ENCODE peak calls at places on chromosome 21, in seven cellular contexts. F is DMS153; A is stimulated activated CD4-positive, alpha-beta T cell treated with anti-CD3 and anti-CD28 coated beads, Interleukin-2, amount 100 ng/mL, for 48 hours; Q is stimulated activated naive CD8-positive, alpha-beta T cell treated with anti-CD3 and anti-CD28 coated beads, Interleukin-15, Interleukin-2, amounts not matched to agents 100 U/mL and 50 U/mL, for 24 hours; G is astrocyte of the spinal cord; V is EH; X is GM19239. L is an unnamed sample.

GRCh38 chr21:45894107-45894810 is 87.3 kb upstream of the COL6A1 start:
- DNase-seq in F (no peak), G (peak), V (peak), A (no peak), X (no peak), Q (no peak), L (peak)

GRCh38 chr21:28396421-28396820 is 596.3 kb downstream of the LTN1 start:
- DNase-seq in G (no peak), A (no peak), X (no peak), F (no peak), V (no peak), Q (no peak), L (no peak)

GRCh38 chr21:35053356-35054096 is 4.4 kb upstream of the RUNX1 start:
- DNase-seq in F (no peak), A (no peak), X (no peak), V (peak), Q (no peak), G (no peak), L (no peak)

GRCh38 chr21:18245493-18245967 is 897 bp downstream of the CHODL start:
- DNase-seq in A (no peak), Q (no peak), V (no peak), G (peak), X (no peak), F (no peak), L (peak)

GRCh38 chr21:38831526-38832467 is 26.1 kb downstream of the ETS2 start:
- DNase-seq in V (peak), F (no peak), A (no peak), G (peak), X (peak), Q (peak), L (no peak)

GRCh38 chr21:45466330-45467220 is 61.6 kb downstream of the COL18A1 start:
- DNase-seq in V (no peak), A (no peak), X (no peak), F (no peak), Q (no peak), G (no peak), L (no peak)

GRCh38 chr21:37565530-37566223 is 199.1 kb downstream of the DYRK1A start:
- DNase-seq in Q (no peak), V (peak), F (no peak), A (no peak), G (peak), X (no peak), L (peak)

GRCh38 chr21:34986561-34987533 is 62.3 kb downstream of the RUNX1 start:
- DNase-seq in X (no peak), G (peak), F (no peak), Q (peak), V (peak), A (peak), L (no peak)

GRCh38 chr21:40146201-40146890 is 279.1 kb downstream of the PCP4 start:
- DNase-seq in A (no peak), G (no peak), F (peak), Q (no peak), V (peak), X (no peak), L (no peak)

GRCh38 chr21:31133243-31133830 is 95.1 kb upstream of the KRTAP19-8 start:
- DNase-seq in A (no peak), V (no peak), X (no peak), Q (no peak), F (no peak), G (no peak), L (no peak)

GRCh38 chr21:38804617-38805281 is 980 bp upstream of the ETS2 start:
- DNase-seq in V (peak), X (no peak), A (peak), F (no peak), G (peak), Q (peak), L (peak)

GRCh38 chr21:31410763-31411278 is 66.8 kb upstream of the TIAM1 start:
- DNase-seq in A (no peak), F (no peak), Q (no peak), G (no peak), V (no peak), X (no peak), L (no peak)

GRCh38 chr21:35198004-35198403 is 148.9 kb upstream of the RUNX1 start:
- DNase-seq in G (peak), Q (no peak), X (no peak), A (no peak), F (no peak), V (peak), L (no peak)

GRCh38 chr21:17527240-17527639 is 14.4 kb downstream of the CXADR start:
- DNase-seq in Q (no peak), X (no peak), F (no peak), V (no peak), A (no peak), G (peak), L (no peak)

GRCh38 chr21:39094847-39095525 is 88.3 kb downstream of the PSMG1 start:
- DNase-seq in F (no peak), V (peak), X (no peak), A (no peak), G (peak), Q (no peak), L (no peak)

GRCh38 chr21:35023396-35024070 is 25.6 kb downstream of the RUNX1 start:
- DNase-seq in X (no peak), F (no peak), A (no peak), G (no peak), Q (no peak), V (no peak), L (no peak)

GRCh38 chr21:25362375-25363267 is 244.7 kb downstream of the MRPL39 start:
- DNase-seq in X (no peak), G (no peak), V (no peak), F (no peak), A (no peak), Q (no peak), L (no peak)

GRCh38 chr21:15298306-15298705 is 233.5 kb upstream of the NRIP1 start:
- DNase-seq in V (no peak), F (no peak), Q (no peak), G (no peak), X (no peak), A (no peak), L (no peak)

GRCh38 chr21:39575778-39576177 is 37.0 kb upstream of the B3GALT5 start:
- DNase-seq in X (no peak), A (no peak), F (no peak), Q (no peak), G (peak), V (peak), L (no peak)

GRCh38 chr21:46158666-46159300 is 3.4 kb upstream of the FTCD start:
- DNase-seq in G (no peak), X (no peak), Q (no peak), A (no peak), V (no peak), F (no peak), L (no peak)

GRCh38 chr21:34994646-34995631 is 54.2 kb downstream of the RUNX1 start:
- DNase-seq in Q (peak), X (no peak), F (no peak), A (no peak), G (no peak), V (peak), L (no peak)

GRCh38 chr21:37365657-37366487 is 701 bp upstream of the DYRK1A start:
- DNase-seq in V (peak), Q (peak), G (peak), F (no peak), X (no peak), A (peak), L (peak)

GRCh38 chr21:23131177-23131576 is 2133.0 kb downstream of the NCAM2 start:
- DNase-seq in X (no peak), V (no peak), Q (no peak), A (no peak), F (no peak), G (no peak), L (no peak)

GRCh38 chr21:27526451-27526850 is 559.6 kb upstream of the ADAMTS5 start:
- DNase-seq in X (no peak), V (no peak), F (no peak), G (no peak), A (no peak), Q (no peak), L (no peak)

GRCh38 chr21:20443558-20444155 is 554.6 kb upstream of the NCAM2 start:
- DNase-seq in G (no peak), X (no peak), A (no peak), Q (no peak), V (no peak), F (no peak), L (no peak)

GRCh38 chr21:38817371-38818335 is 11.9 kb downstream of the ETS2 start:
- DNase-seq in V (peak), A (no peak), G (peak), F (no peak), X (no peak), Q (no peak), L (no peak)

GRCh38 chr21:44695641-44696040 is 1.3 kb upstream of the KRTAP10-12 start:
- DNase-seq in G (no peak), F (no peak), A (no peak), X (no peak), Q (no peak), V (no peak), L (no peak)

GRCh38 chr21:42157606-42158310 is 61.2 kb upstream of the ABCG1 start:
- DNase-seq in X (no peak), V (no peak), G (no peak), Q (no peak), F (no peak), A (no peak), L (no peak)